ENCODE peak calls at places on chromosomes 1 and 21, in nine cellular contexts. One of them, this sample, is unnamed.
A peak's percentile ranks its signal among the peaks of the same experiment; 100 is the strongest.

GRCh38 chr1:229156819-229157218 is 114.1 kb upstream of the RAB4A start:
- DNase-seq in SHP77: no peak
- DNase-seq in EH: peak; percentile 6
- DNase-seq in iPS DF 19.7: no peak
- DNase-seq in fibroblast of gingiva: no peak
- DNase-seq in RCC 7860: no peak
- DNase-seq in HuH-7.5: peak; percentile 57
- DNase-seq in A172: peak; percentile 15
- DNase-seq in Right ventricle myocardium superior: no peak
- DNase-seq in this sample: no peak

GRCh38 chr1:226166341-226166740 is 20.2 kb downstream of the ACBD3 start:
- DNase-seq in SHP77: no peak
- DNase-seq in EH: no peak
- DNase-seq in iPS DF 19.7: no peak
- DNase-seq in fibroblast of gingiva: no peak
- DNase-seq in RCC 7860: no peak
- DNase-seq in HuH-7.5: no peak
- DNase-seq in A172: no peak
- DNase-seq in Right ventricle myocardium superior: no peak
- DNase-seq in this sample: no peak

GRCh38 chr1:100523038-100523649 is 14.8 kb upstream of the GPR88 start:
- DNase-seq in SHP77: no peak
- DNase-seq in EH: peak; percentile 24
- DNase-seq in iPS DF 19.7: no peak
- DNase-seq in fibroblast of gingiva: peak; percentile 12
- DNase-seq in RCC 7860: no peak
- DNase-seq in HuH-7.5: no peak
- DNase-seq in A172: no peak
- DNase-seq in Right ventricle myocardium superior: peak; percentile 37
- DNase-seq in this sample: no peak

GRCh38 chr1:171509191-171509590 is 23.9 kb downstream of the PRRC2C start:
- DNase-seq in SHP77: no peak
- DNase-seq in EH: no peak
- DNase-seq in iPS DF 19.7: no peak
- DNase-seq in fibroblast of gingiva: no peak
- DNase-seq in RCC 7860: no peak
- DNase-seq in HuH-7.5: no peak
- DNase-seq in A172: no peak
- DNase-seq in Right ventricle myocardium superior: no peak
- DNase-seq in this sample: no peak

GRCh38 chr1:181104790-181105133 is 16.3 kb downstream of the IER5 start:
- DNase-seq in SHP77: no peak
- DNase-seq in EH: no peak
- DNase-seq in iPS DF 19.7: no peak
- DNase-seq in fibroblast of gingiva: no peak
- DNase-seq in RCC 7860: no peak
- DNase-seq in HuH-7.5: peak; percentile 50
- DNase-seq in A172: no peak
- DNase-seq in Right ventricle myocardium superior: no peak
- DNase-seq in this sample: no peak

GRCh38 chr1:110320168-110320518 is 19.0 kb upstream of the RBM15 start:
- DNase-seq in SHP77: no peak
- DNase-seq in EH: no peak
- DNase-seq in iPS DF 19.7: no peak
- DNase-seq in fibroblast of gingiva: no peak
- DNase-seq in RCC 7860: no peak
- DNase-seq in HuH-7.5: no peak
- DNase-seq in A172: no peak
- DNase-seq in Right ventricle myocardium superior: no peak
- DNase-seq in this sample: no peak

GRCh38 chr1:24045766-24046165 is 65.6 kb upstream of the SRSF10 start:
- DNase-seq in SHP77: no peak
- DNase-seq in EH: no peak
- DNase-seq in iPS DF 19.7: no peak
- DNase-seq in fibroblast of gingiva: peak; percentile 88
- DNase-seq in RCC 7860: no peak
- DNase-seq in HuH-7.5: no peak
- DNase-seq in A172: peak; percentile 26
- DNase-seq in Right ventricle myocardium superior: no peak
- DNase-seq in this sample: no peak

GRCh38 chr1:47710075-47711071 is 272.5 kb downstream of the FOXD2 start:
- DNase-seq in SHP77: no peak
- DNase-seq in EH: peak; percentile 60
- DNase-seq in iPS DF 19.7: no peak
- DNase-seq in fibroblast of gingiva: peak; percentile 42
- DNase-seq in RCC 7860: peak; percentile 8
- DNase-seq in HuH-7.5: peak; percentile 92
- DNase-seq in A172: peak; percentile 26
- DNase-seq in Right ventricle myocardium superior: peak; percentile 85
- DNase-seq in this sample: no peak

GRCh38 chr1:45929257-45929687 is 125.9 kb downstream of the MAST2 start:
- DNase-seq in SHP77: no peak
- DNase-seq in EH: peak; percentile 76
- DNase-seq in iPS DF 19.7: peak; percentile 59
- DNase-seq in fibroblast of gingiva: peak; percentile 61
- DNase-seq in RCC 7860: peak; percentile 91
- DNase-seq in HuH-7.5: no peak
- DNase-seq in A172: peak; percentile 69
- DNase-seq in Right ventricle myocardium superior: no peak
- DNase-seq in this sample: peak; percentile 87

GRCh38 chr1:2974701-2975301 is 46.5 kb upstream of the ACTRT2 start:
- DNase-seq in SHP77: no peak
- DNase-seq in EH: no peak
- DNase-seq in iPS DF 19.7: no peak
- DNase-seq in fibroblast of gingiva: no peak
- DNase-seq in RCC 7860: no peak
- DNase-seq in HuH-7.5: no peak
- DNase-seq in A172: no peak
- DNase-seq in Right ventricle myocardium superior: no peak
- DNase-seq in this sample: no peak

GRCh38 chr21:44773291-44773932 is 28.2 kb downstream of the UBE2G2 start:
- DNase-seq in SHP77: peak; percentile 83
- DNase-seq in EH: no peak
- DNase-seq in iPS DF 19.7: no peak
- DNase-seq in fibroblast of gingiva: no peak
- DNase-seq in RCC 7860: no peak
- DNase-seq in HuH-7.5: no peak
- DNase-seq in A172: no peak
- DNase-seq in Right ventricle myocardium superior: no peak
- DNase-seq in this sample: no peak

GRCh38 chr1:212975607-212975918 is 25.2 kb downstream of the VASH2 start:
- DNase-seq in SHP77: no peak
- DNase-seq in EH: peak; percentile 73
- DNase-seq in iPS DF 19.7: no peak
- DNase-seq in fibroblast of gingiva: no peak
- DNase-seq in RCC 7860: no peak
- DNase-seq in HuH-7.5: no peak
- DNase-seq in A172: peak; percentile 68
- DNase-seq in Right ventricle myocardium superior: no peak
- DNase-seq in this sample: no peak

GRCh38 chr21:38937286-38937790 is 131.6 kb downstream of the ETS2 start:
- DNase-seq in SHP77: no peak
- DNase-seq in EH: peak; percentile 29
- DNase-seq in iPS DF 19.7: no peak
- DNase-seq in fibroblast of gingiva: no peak
- DNase-seq in RCC 7860: no peak
- DNase-seq in HuH-7.5: no peak
- DNase-seq in A172: no peak
- DNase-seq in Right ventricle myocardium superior: no peak
- DNase-seq in this sample: no peak

GRCh38 chr1:183806086-183806485 is 1.2 kb downstream of the RGL1 start:
- DNase-seq in SHP77: no peak
- DNase-seq in EH: peak; percentile 64
- DNase-seq in iPS DF 19.7: no peak
- DNase-seq in fibroblast of gingiva: peak; percentile 52
- DNase-seq in RCC 7860: no peak
- DNase-seq in HuH-7.5: no peak
- DNase-seq in A172: no peak
- DNase-seq in Right ventricle myocardium superior: no peak
- DNase-seq in this sample: no peak

GRCh38 chr1:218351617-218352438 is 6.7 kb downstream of the TGFB2 start:
- DNase-seq in SHP77: no peak
- DNase-seq in EH: peak; percentile 60
- DNase-seq in iPS DF 19.7: no peak
- DNase-seq in fibroblast of gingiva: peak; percentile 66
- DNase-seq in RCC 7860: peak; percentile 67
- DNase-seq in HuH-7.5: no peak
- DNase-seq in A172: peak; percentile 82
- DNase-seq in Right ventricle myocardium superior: no peak
- DNase-seq in this sample: no peak

GRCh38 chr21:29920938-29921337 is 18.9 kb downstream of the GRIK1 start:
- DNase-seq in SHP77: no peak
- DNase-seq in EH: no peak
- DNase-seq in iPS DF 19.7: no peak
- DNase-seq in fibroblast of gingiva: no peak
- DNase-seq in RCC 7860: no peak
- DNase-seq in HuH-7.5: no peak
- DNase-seq in A172: no peak
- DNase-seq in Right ventricle myocardium superior: no peak
- DNase-seq in this sample: no peak

GRCh38 chr1:65717815-65718454 is 74.8 kb upstream of the PDE4B start:
- DNase-seq in SHP77: peak; percentile 12
- DNase-seq in EH: peak; percentile 59
- DNase-seq in iPS DF 19.7: no peak
- DNase-seq in fibroblast of gingiva: peak; percentile 11
- DNase-seq in RCC 7860: no peak
- DNase-seq in HuH-7.5: no peak
- DNase-seq in A172: no peak
- DNase-seq in Right ventricle myocardium superior: no peak
- DNase-seq in this sample: no peak

GRCh38 chr1:62810420-62811274 is 26.7 kb downstream of the ATG4C start:
- DNase-seq in SHP77: no peak
- DNase-seq in EH: no peak
- DNase-seq in iPS DF 19.7: no peak
- DNase-seq in fibroblast of gingiva: no peak
- DNase-seq in RCC 7860: no peak
- DNase-seq in HuH-7.5: no peak
- DNase-seq in A172: no peak
- DNase-seq in Right ventricle myocardium superior: no peak
- DNase-seq in this sample: no peak

GRCh38 chr1:156802421-156802820 is 14.2 kb downstream of the SH2D2A start:
- DNase-seq in SHP77: no peak
- DNase-seq in EH: no peak
- DNase-seq in iPS DF 19.7: no peak
- DNase-seq in fibroblast of gingiva: no peak
- DNase-seq in RCC 7860: no peak
- DNase-seq in HuH-7.5: no peak
- DNase-seq in A172: no peak
- DNase-seq in Right ventricle myocardium superior: no peak
- DNase-seq in this sample: no peak

GRCh38 chr1:84887261-84887934 is 5.6 kb downstream of the LPAR3 start:
- DNase-seq in SHP77: no peak
- DNase-seq in EH: peak; percentile 9
- DNase-seq in iPS DF 19.7: no peak
- DNase-seq in fibroblast of gingiva: peak; percentile 80
- DNase-seq in RCC 7860: no peak
- DNase-seq in HuH-7.5: no peak
- DNase-seq in A172: no peak
- DNase-seq in Right ventricle myocardium superior: no peak
- DNase-seq in this sample: no peak